ENCODE peak calls at places on chromosomes 5 and 9, in five cellular contexts. P is HepG2, C is WTC11, J is H1, G is K562. E is an unnamed sample.

GRCh38 chr5:43993634-43994395 is 390.8 kb downstream of the NNT start:
- DNase-seq in P (peak), C (no peak), G (no peak), J (no peak), E (no peak)

GRCh38 chr9:76603448-76603895 is 144.5 kb downstream of the GCNT1 start:
- DNase-seq in C (no peak), J (no peak), G (no peak), P (no peak), E (no peak)

GRCh38 chr5:135615581-135616260 is 36.9 kb upstream of the CXCL14 start:
- DNase-seq in J (peak), C (no peak), P (no peak), G (no peak), E (no peak)

GRCh38 chr5:159171274-159171673 is 38.1 kb downstream of the RNF145 start:
- DNase-seq in C (no peak), P (no peak), G (no peak), J (no peak), E (no peak)

GRCh38 chr9:95753762-95754465 is 121.6 kb upstream of the ERCC6L2 start:
- DNase-seq in J (no peak), P (no peak), G (no peak), C (no peak), E (no peak)

GRCh38 chr5:127799293-127799905 is 96.2 kb downstream of the CCDC192 start:
- DNase-seq in C (no peak), G (no peak), P (no peak), J (no peak), E (no peak)

GRCh38 chr5:142806769-142807377 is 36.7 kb downstream of the ARHGAP26 start:
- DNase-seq in P (peak), G (no peak), C (no peak), J (no peak), E (no peak)

GRCh38 chr5:134371834-134372340 is 518 bp downstream of the UBE2B start:
- DNase-seq in G (peak), C (peak), P (peak), J (peak), E (no peak)

GRCh38 chr5:17365756-17366155 is 132.3 kb upstream of the TAF11L2 start:
- DNase-seq in J (no peak), G (no peak), P (no peak), C (no peak), E (no peak)

GRCh38 chr5:76972670-76973069 is 19.8 kb downstream of the CRHBP start:
- DNase-seq in J (no peak), C (no peak), G (no peak), P (no peak), E (no peak)

GRCh38 chr9:134283111-134283515 is 43.1 kb upstream of the RXRA start:
- DNase-seq in P (no peak), J (no peak), G (no peak), C (no peak), E (no peak)

GRCh38 chr5:125551246-125551645 is 804.8 kb upstream of the ZNF608 start:
- DNase-seq in C (no peak), J (no peak), P (no peak), G (no peak), E (no peak)

GRCh38 chr5:64884541-64884940 is 115.8 kb downstream of the CWC27 start:
- DNase-seq in J (no peak), P (no peak), G (no peak), C (no peak), E (no peak)

DNA sequence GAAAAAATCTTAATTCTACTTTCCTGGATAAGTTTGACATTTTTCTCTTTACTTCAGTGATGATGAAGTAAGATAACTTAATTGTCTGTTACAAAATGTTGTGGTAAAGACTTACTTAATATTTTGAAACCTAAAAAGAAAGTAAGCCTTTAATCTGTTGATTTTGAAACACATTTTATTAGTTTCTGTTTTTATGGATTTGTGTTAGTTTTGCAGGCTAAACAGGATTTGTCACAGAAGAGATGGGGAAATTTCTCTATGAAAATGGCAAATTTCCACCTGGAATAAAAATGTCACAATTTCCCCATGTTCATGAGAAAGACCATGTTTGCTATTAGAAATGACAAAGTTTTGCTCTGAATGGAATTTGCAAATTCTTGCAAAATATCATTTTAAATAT is 237.1 kb downstream of the RFX3 start:
- DNase-seq in C (no peak), P (no peak), J (no peak), G (no peak), E (no peak)
- TF ChIP-seq ATF2 in C (no peak), P (no peak), J (no peak), G (no peak), E (no peak)

GRCh38 chr5:91283899-91284298 is 99.2 kb downstream of the ARRDC3 start:
- DNase-seq in C (no peak), P (no peak), J (no peak), G (no peak), E (no peak)
- TF ChIP-seq ATF2 in C (no peak), P (no peak), J (no peak), G (no peak), E (no peak)

DNA sequence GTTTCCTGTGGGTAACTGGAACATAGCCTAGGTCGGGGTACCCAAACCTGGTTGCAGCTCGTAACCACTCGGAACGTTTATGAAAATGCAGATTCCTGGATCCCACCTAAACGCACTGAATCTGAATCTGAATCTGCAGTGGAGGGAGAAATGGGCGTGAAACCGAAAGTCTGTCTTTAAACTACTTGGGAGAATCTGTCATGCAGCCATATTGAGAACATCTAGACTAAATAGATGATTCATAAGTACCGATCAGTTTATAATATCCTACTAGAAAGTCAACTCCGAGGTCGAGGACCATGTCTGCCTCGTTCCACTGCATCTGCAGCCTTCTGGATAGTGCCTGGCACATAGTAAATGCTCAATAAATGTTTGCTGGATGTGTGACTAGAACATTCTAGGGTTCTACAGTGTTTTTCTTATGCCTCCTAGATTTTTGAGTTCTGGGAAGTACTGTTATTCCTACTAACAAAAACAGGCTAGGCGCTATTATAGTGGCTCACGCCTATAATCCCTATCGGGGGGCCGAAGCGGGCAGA is 622 bp downstream of the COQ4 start:
- DNase-seq in P (no peak), C (no peak), J (no peak), G (no peak), E (no peak)
- TF ChIP-seq ATF2 in P (no peak), C (no peak), J (no peak), G (no peak), E (no peak)

GRCh38 chr9:31355965-31356364 is 1028.5 kb upstream of the ACO1 start:
- DNase-seq in P (no peak), J (no peak), C (no peak), G (no peak), E (no peak)
- TF ChIP-seq ATF2 in P (no peak), J (no peak), C (no peak), G (no peak), E (no peak)

GRCh38 chr9:83934569-83935275 is 13.5 kb upstream of the KIF27 start:
- DNase-seq in G (no peak), J (no peak), P (no peak), C (no peak), E (no peak)
- TF ChIP-seq ATF2 in G (no peak), J (no peak), P (no peak), C (no peak), E (no peak)

DNA sequence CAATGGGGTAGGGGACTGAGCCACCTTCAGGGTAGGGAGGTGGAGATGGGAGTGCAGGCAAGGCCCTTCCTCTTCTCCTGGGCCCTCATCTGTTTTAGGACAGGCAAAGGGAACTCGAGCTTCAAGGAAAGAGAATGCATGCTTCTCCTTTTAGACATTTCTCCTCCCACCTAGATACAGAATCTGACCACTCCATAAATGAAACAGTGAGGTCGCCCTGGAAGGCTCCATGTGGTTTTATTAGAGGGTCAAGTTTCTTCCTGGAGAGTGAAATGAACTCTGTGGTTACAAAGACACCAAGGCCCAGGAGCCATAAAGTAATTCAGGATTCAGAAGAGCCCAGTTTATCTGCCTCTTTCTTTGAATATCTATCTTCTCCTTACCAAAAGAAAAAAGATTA is 14.9 kb downstream of the LHFPL2 start:
- DNase-seq in C (no peak), J (no peak), G (no peak), P (no peak), E (no peak)
- TF ChIP-seq ATF2 in C (no peak), J (no peak), G (no peak), P (no peak), E (no peak)

DNA sequence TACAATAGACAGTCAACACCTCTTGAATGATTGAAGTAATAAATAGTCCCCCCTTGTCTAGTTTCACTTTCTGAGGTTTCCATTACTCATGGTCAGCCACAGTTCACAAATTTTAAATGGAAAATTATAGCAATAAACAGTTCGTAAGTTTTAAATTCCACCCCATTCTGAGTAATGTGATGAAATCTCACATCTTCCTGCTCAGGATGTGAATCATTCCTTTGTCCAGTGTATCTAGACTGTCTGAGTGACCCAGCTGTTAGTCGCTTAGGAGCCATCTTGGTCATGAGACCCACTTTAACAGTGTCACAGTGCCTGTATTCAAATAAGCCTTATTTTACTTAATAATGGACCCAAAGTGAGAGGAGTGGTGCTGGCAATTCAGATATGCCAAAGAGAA is 311.6 kb upstream of the PRR16 start:
- DNase-seq in C (no peak), P (no peak), J (no peak), G (peak), E (no peak)
- TF ChIP-seq ATF2 in C (no peak), P (no peak), J (no peak), G (no peak), E (no peak)

GRCh38 chr5:166499452-166500240 is 1791.8 kb upstream of the WWC1 start:
- DNase-seq in J (no peak), G (no peak), C (no peak), P (no peak), E (no peak)
- TF ChIP-seq ATF2 in J (no peak), G (no peak), C (no peak), P (no peak), E (no peak)

GRCh38 chr9:105901514-105902109 is 207.3 kb downstream of the TMEM38B start:
- DNase-seq in J (peak), G (peak), P (peak), C (peak), E (no peak)
- TF ChIP-seq ATF2 in J (no peak), G (no peak), P (no peak), C (no peak), E (no peak)